ENCODE peak calls at places on chromosomes 2 and 18, in eight cellular contexts. N is BJ; K is A549; X is breast epithelium; A is colonic mucosa; V is suprapubic skin; B is uterus; U is CD8-positive, alpha-beta T cell. P is an unnamed sample.

GRCh38 chr18:11948852-11949523 is 32.3 kb upstream of the IMPA2 start:
- DNase-seq in X (no peak), N (peak), V (no peak), A (no peak), B (no peak), U (no peak), K (no peak), P (no peak)

GRCh38 chr2:120305296-120305695 is 40.6 kb upstream of the INHBB start:
- DNase-seq in U (no peak), N (no peak), X (no peak), A (no peak), B (peak), V (no peak), K (peak), P (no peak)

GRCh38 chr2:189540551-189540950 is 40.0 kb downstream of the SLC40A1 start:
- DNase-seq in A (no peak), X (no peak), V (no peak), N (no peak), B (no peak), U (no peak), K (no peak), P (no peak)

GRCh38 chr2:138321458-138321857 is 180.1 kb upstream of the SPOPL start:
- DNase-seq in B (no peak), V (no peak), K (no peak), U (no peak), A (no peak), N (no peak), X (no peak), P (no peak)

GRCh38 chr2:136377423-136378382 is 259.8 kb upstream of the CXCR4 start:
- DNase-seq in B (no peak), U (no peak), V (no peak), A (no peak), K (no peak), N (no peak), X (no peak), P (no peak)

GRCh38 chr2:190443778-190444481 is 35.8 kb downstream of the MFSD6 start:
- DNase-seq in A (no peak), K (no peak), B (no peak), U (no peak), V (no peak), N (no peak), X (no peak), P (no peak)

GRCh38 chr18:42187611-42188378 is 232.8 kb downstream of the PIK3C3 start:
- DNase-seq in V (no peak), K (no peak), X (no peak), N (no peak), U (no peak), B (no peak), A (no peak), P (no peak)

GRCh38 chr18:35941299-35941698 is 31.2 kb upstream of the RMP24 start:
- DNase-seq in B (no peak), A (no peak), X (no peak), K (no peak), V (no peak), N (no peak), U (no peak), P (no peak)

GRCh38 chr2:161418275-161418714 is 2.2 kb downstream of the TBR1 start:
- DNase-seq in U (no peak), K (no peak), X (no peak), B (no peak), N (no peak), A (no peak), V (no peak), P (no peak)

GRCh38 chr2:119766944-119767343 is 7.2 kb downstream of the PTPN4 start:
- DNase-seq in U (no peak), X (no peak), B (no peak), V (no peak), K (no peak), A (no peak), N (no peak), P (no peak)

GRCh38 chr2:112463256-112463655 is 18.7 kb upstream of the TTL start:
- DNase-seq in N (no peak), X (no peak), V (no peak), U (no peak), B (no peak), A (no peak), K (no peak), P (no peak)

GRCh38 chr2:46270384-46270783 is 26.8 kb upstream of the EPAS1 start:
- DNase-seq in X (no peak), V (no peak), A (no peak), B (no peak), U (no peak), N (no peak), K (no peak), P (no peak)

GRCh38 chr2:99487906-99488305 is 1.9 kb downstream of the REV1 start:
- DNase-seq in K (no peak), N (no peak), X (no peak), V (no peak), A (no peak), B (no peak), U (no peak), P (no peak)

GRCh38 chr2:177275041-177275440 is 10.5 kb upstream of the NFE2L2 start:
- DNase-seq in B (no peak), U (no peak), A (no peak), K (peak), N (no peak), X (no peak), V (no peak), P (no peak)

GRCh38 chr2:170845343-170845742 is 28.7 kb downstream of the GAD1 start:
- DNase-seq in K (peak), U (no peak), X (no peak), N (no peak), A (no peak), V (no peak), B (no peak), P (no peak)

GRCh38 chr18:35526476-35527120 is 28.8 kb upstream of the INO80C start:
- DNase-seq in B (peak), X (no peak), K (no peak), N (no peak), V (no peak), A (no peak), U (no peak), P (no peak)

GRCh38 chr2:171516793-171517192 is 5.5 kb upstream of the CYBRD1 start:
- DNase-seq in X (no peak), N (no peak), K (no peak), V (no peak), U (no peak), B (no peak), A (no peak), P (no peak)

GRCh38 chr2:240395448-240395847 is 40.0 kb upstream of the GPC1 start:
- DNase-seq in U (no peak), K (no peak), N (no peak), V (no peak), A (no peak), B (no peak), X (peak), P (no peak)

GRCh38 chr2:155708052-155708451 is 624.5 kb downstream of the NR4A2 start:
- DNase-seq in N (no peak), K (no peak), U (no peak), V (no peak), B (no peak), X (no peak), A (no peak), P (no peak)

GRCh38 chr2:207847807-207848544 is 78.3 kb upstream of the FZD5 start:
- DNase-seq in X (no peak), U (no peak), A (peak), K (peak), B (no peak), V (no peak), N (no peak), P (no peak)

DNA sequence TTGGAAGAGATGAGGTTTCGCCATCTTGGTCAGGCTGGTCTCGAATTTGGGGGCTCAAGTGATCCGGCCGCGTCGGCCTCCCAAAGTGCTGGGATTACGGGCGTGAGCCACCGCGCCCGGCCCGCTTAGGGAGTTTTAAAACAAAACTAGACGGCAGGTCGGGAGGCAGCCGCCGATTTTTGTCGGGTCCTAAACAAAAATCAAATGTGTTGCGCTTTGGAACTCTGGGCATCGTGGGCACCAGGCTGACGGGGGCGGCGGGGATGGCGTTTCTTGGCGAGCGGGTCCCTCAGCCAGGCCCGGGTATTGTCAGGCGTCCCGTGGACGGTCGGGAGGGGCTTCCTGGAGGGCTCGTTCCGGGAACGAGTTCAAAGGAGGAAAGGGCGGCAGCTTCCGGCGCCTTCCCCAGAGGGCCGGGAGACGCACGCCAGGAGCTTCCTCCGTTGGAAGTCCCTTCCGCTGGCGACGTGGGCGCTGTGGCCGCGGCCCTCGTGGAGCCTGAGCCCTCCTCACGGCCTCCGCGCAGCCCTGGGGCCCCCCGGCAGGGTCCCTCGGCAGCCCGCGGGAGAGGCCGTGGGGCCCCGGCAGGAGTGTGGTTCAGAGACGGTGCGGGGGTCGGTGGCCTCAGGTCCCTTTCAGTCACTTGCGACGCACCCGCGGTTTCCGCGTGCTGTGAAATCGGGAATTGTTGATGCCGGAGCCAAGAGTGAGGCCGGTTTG is 59.2 kb downstream of the EMILIN2 start:
- DNase-seq in K (peak), V (peak), X (no peak), A (peak), B (peak), N (no peak), U (peak), P (no peak)
- H3K4me3 ChIP-seq in K (peak), V (peak), X (peak), A (peak), B (peak), N (peak), U (peak), P (peak)

DNA sequence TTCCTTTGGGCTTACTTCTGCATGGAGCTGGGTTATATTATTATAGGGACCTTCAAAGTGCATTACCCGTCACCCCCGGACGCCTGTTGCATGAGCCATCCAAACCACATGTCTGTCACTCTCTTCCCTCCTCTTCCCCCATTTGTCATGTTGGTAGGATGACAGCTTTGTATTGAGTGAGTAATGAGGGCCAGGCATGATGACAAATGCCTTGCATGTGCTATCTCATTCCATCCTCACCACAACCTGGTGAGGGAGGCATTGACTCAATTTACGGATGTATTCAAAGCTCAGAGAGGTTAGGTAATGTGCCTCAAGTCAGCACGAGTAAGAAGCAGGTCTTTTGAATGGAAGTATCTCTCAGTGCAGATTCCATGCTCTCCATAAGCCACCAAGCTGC is 510.5 kb upstream of the TNP1 start:
- DNase-seq in K (peak), A (no peak), N (peak), U (no peak), B (no peak), V (no peak), X (no peak), P (peak)
- TF ChIP-seq CTCF in K (no peak), A (no peak), N (no peak), U (no peak), B (no peak), V (no peak), X (no peak), P (no peak)

GRCh38 chr18:57441395-57441794 is 6.2 kb downstream of the ONECUT2 start:
- DNase-seq in N (no peak), B (no peak), X (no peak), U (no peak), A (no peak), V (no peak), K (no peak), P (no peak)
- H3K4me3 ChIP-seq in N (no peak), B (no peak), X (no peak), U (no peak), A (no peak), V (no peak), K (no peak), P (no peak)

DNA sequence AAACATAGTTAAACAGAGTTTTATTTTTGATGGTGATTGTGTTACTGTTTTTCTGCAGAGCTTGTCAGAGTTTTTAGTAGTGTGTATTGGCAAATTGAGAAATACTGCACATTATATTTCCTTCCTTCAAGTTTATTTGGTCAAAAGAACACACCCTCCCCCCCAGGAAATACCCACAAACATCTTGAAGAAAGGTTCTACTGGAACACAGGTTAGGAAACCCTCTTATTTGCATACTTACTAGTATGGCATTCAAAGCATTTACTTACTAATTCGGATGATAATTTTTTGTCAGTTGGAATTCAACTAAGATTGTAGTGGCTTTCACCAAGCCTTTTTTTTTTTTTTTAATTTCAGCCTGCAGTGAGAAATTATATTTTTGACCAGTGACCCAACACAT is 9.1 kb downstream of the CAB39 start:
- DNase-seq in U (no peak), K (no peak), V (no peak), N (no peak), B (no peak), X (no peak), A (no peak), P (no peak)
- TF ChIP-seq CTCF in U (no peak), K (no peak), V (no peak), N (no peak), B (no peak), X (no peak), A (no peak), P (no peak)

DNA sequence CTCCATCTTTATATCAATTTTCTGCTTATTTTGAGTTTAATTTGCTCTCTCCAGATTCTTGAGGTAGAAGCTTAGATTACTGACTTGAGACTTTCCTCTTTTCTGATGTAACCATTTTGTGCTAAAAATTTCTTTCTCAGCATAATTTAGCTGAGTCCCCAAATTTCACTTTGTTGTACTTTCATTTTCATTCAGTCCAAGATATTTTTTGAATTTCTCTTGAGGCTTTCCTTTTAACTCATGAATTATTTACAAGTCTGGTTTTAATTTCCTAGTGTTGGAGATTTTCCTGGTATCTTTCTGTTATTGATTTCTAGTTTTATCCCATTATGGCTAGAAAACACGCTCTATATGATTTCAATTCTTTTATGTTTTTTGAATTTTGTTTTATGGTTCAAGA is 144.7 kb upstream of the PGAP1 start:
- DNase-seq in B (no peak), V (no peak), N (no peak), U (no peak), K (no peak), X (no peak), A (no peak), P (no peak)
- H3K4me3 ChIP-seq in B (no peak), V (no peak), N (no peak), U (no peak), K (no peak), X (no peak), A (no peak), P (no peak)

GRCh38 chr2:143581134-143581533 is 451.9 kb downstream of the ARHGAP15 start:
- DNase-seq in B (no peak), N (no peak), V (no peak), X (no peak), K (no peak), A (no peak), U (no peak), P (no peak)

GRCh38 chr2:143577489-143577888 is 448.3 kb downstream of the ARHGAP15 start:
- DNase-seq in K (no peak), U (no peak), V (no peak), A (no peak), B (no peak), X (no peak), N (no peak), P (no peak)

GRCh38 chr2:143579456-143579855 is 450.2 kb downstream of the ARHGAP15 start:
- DNase-seq in X (no peak), U (no peak), B (no peak), V (no peak), A (no peak), N (no peak), K (no peak), P (no peak)

GRCh38 chr2:143586119-143586518 is 456.9 kb downstream of the ARHGAP15 start:
- DNase-seq in U (no peak), B (no peak), K (no peak), X (no peak), N (no peak), A (no peak), V (no peak), P (no peak)

GRCh38 chr2:143581989-143582719 is 452.9 kb downstream of the ARHGAP15 start:
- DNase-seq in N (no peak), A (no peak), B (no peak), X (no peak), K (no peak), V (no peak), U (no peak), P (no peak)
- TF ChIP-seq CTCF in N (peak), A (no peak), B (no peak), X (no peak), K (peak), V (no peak), U (no peak), P (peak)

GRCh38 chr2:127574656-127575055 is 39.2 kb downstream of the MYO7B start:
- DNase-seq in K (no peak), U (peak), V (no peak), A (no peak), B (no peak), X (no peak), N (no peak), P (no peak)

GRCh38 chr2:127573771-127574170 is 38.3 kb downstream of the MYO7B start:
- DNase-seq in U (peak), K (no peak), X (no peak), N (no peak), B (no peak), V (no peak), A (no peak), P (no peak)

GRCh38 chr2:127576433-127577207 is 41.1 kb downstream of the MYO7B start:
- DNase-seq in X (peak), B (no peak), U (no peak), K (no peak), A (peak), N (peak), V (no peak), P (no peak)

GRCh38 chr2:127575941-127576432 is 40.5 kb downstream of the MYO7B start:
- DNase-seq in B (no peak), K (no peak), X (no peak), V (no peak), U (peak), A (no peak), N (no peak), P (no peak)

GRCh38 chr2:127575185-127575765 is 39.8 kb downstream of the MYO7B start:
- DNase-seq in V (no peak), B (no peak), K (no peak), U (peak), X (no peak), A (no peak), N (no peak), P (no peak)
- H3K4me3 ChIP-seq in V (no peak), B (no peak), K (no peak), U (no peak), X (no peak), A (no peak), N (no peak), P (no peak)

DNA sequence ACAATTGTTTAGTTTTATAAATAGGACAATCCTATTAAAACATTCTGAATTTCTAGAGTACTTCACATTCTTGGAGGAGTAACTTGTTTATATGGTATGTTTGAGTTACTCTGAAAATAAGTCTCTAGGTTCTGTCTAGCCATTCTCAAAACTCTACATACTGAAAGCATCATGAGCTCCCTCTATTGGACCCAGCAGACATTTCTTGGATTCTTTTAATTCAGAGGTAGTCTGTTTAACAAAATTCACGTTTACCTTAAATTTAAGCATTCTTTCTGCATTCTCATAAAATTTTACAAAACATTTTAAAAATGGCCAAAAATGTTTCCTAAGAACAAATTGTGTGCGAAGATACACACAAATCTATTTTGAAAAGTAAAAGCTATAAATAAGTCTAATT is 15.3 kb downstream of the SP9 start:
- DNase-seq in U (no peak), N (no peak), A (no peak), X (no peak), B (no peak), K (peak), V (no peak), P (no peak)
- TF ChIP-seq CTCF in U (no peak), N (peak), A (no peak), X (no peak), B (no peak), K (peak), V (no peak), P (peak)

GRCh38 chr2:27715318-27716165 is 51.9 kb downstream of the SLC4A1AP start:
- DNase-seq in K (peak), V (no peak), B (peak), U (no peak), N (no peak), A (no peak), X (no peak), P (no peak)

GRCh38 chr2:27714851-27715291 is 51.2 kb downstream of the SLC4A1AP start:
- DNase-seq in A (no peak), N (no peak), X (no peak), V (no peak), B (no peak), K (peak), U (no peak), P (no peak)

GRCh38 chr2:27714053-27714452 is 50.4 kb downstream of the SLC4A1AP start:
- DNase-seq in V (no peak), B (no peak), N (no peak), X (no peak), K (no peak), A (no peak), U (no peak), P (no peak)

GRCh38 chr2:27717070-27717453 is 53.4 kb downstream of the SLC4A1AP start:
- DNase-seq in A (no peak), X (no peak), K (peak), N (peak), U (no peak), V (no peak), B (peak), P (peak)

GRCh38 chr2:27716301-27717069 is 52.8 kb downstream of the SLC4A1AP start:
- DNase-seq in B (no peak), X (no peak), U (no peak), A (no peak), K (no peak), N (no peak), V (no peak), P (no peak)
- H3K4me3 ChIP-seq in B (peak), X (no peak), U (peak), A (no peak), K (no peak), N (no peak), V (no peak), P (peak)